ENCODE peak calls at places on chromosomes 6 and 20, in ten cellular contexts. I is adrenal gland, S is A549, R is GM12891, Z is GM12878, U is suprapubic skin, J is breast epithelium, M is GM12892, N is K562, A is heart left ventricle. V is an unnamed sample.

GRCh38 chr6:127481628-127482027 is 22.4 kb upstream of the KIAA0408 start:
- DNase-seq in A (no peak), S (peak), N (no peak), M (no peak), J (no peak), U (no peak), Z (no peak), I (peak), R (no peak), V (no peak)

GRCh38 chr20:57661201-57662027 is 41.2 kb upstream of the ZBP1 start:
- DNase-seq in R (peak), A (peak), S (no peak), J (peak), I (peak), N (no peak), Z (no peak), M (peak), U (peak), V (no peak)

GRCh38 chr20:54172856-54173652 is 732 bp downstream of the CYP24A1 start:
- DNase-seq in N (no peak), J (no peak), R (no peak), Z (no peak), A (no peak), U (no peak), S (no peak), M (no peak), I (no peak), V (no peak)

GRCh38 chr6:71289039-71289801 is 609 bp downstream of the OGFRL1 start:
- DNase-seq in J (no peak), S (peak), N (no peak), Z (no peak), R (no peak), M (peak), I (peak), A (peak), U (peak), V (no peak)

GRCh38 chr20:38001173-38001875 is 31.9 kb downstream of the TTI1 start:
- DNase-seq in U (no peak), R (no peak), A (no peak), S (no peak), J (no peak), I (no peak), Z (no peak), N (no peak), M (no peak), V (peak)

GRCh38 chr20:18252597-18253451 is 35.5 kb upstream of the ZNF133 start:
- DNase-seq in S (peak), N (no peak), U (no peak), I (no peak), J (peak), Z (no peak), M (no peak), A (no peak), R (no peak), V (peak)

GRCh38 chr20:44720994-44721784 is 6.0 kb downstream of the CCN5 start:
- DNase-seq in I (no peak), M (no peak), J (peak), N (no peak), A (no peak), U (no peak), S (peak), Z (no peak), R (no peak), V (no peak)

GRCh38 chr6:161362266-161362665 is 88.4 kb upstream of the AGPAT4 start:
- DNase-seq in N (no peak), M (no peak), U (no peak), J (no peak), R (no peak), I (no peak), Z (no peak), A (no peak), S (no peak), V (no peak)

GRCh38 chr6:147099974-147100373 is 104.2 kb upstream of the STXBP5 start:
- DNase-seq in R (no peak), U (no peak), M (no peak), S (no peak), Z (no peak), I (no peak), N (no peak), A (no peak), J (no peak), V (peak)

GRCh38 chr6:14021449-14021848 is 96.1 kb upstream of the CD83 start:
- DNase-seq in R (no peak), I (no peak), M (no peak), A (no peak), U (no peak), S (no peak), J (no peak), Z (no peak), N (no peak), V (no peak)

GRCh38 chr6:1817033-1817761 is 207.5 kb downstream of the FOXC1 start:
- DNase-seq in S (no peak), Z (no peak), N (no peak), U (no peak), J (no peak), A (no peak), R (no peak), M (no peak), I (no peak), V (no peak)

GRCh38 chr6:52305385-52305784 is 20.8 kb upstream of the MCM3 start:
- DNase-seq in A (no peak), M (no peak), Z (no peak), R (no peak), S (no peak), J (no peak), I (no peak), U (no peak), N (no peak), V (no peak)

GRCh38 chr6:39599996-39600395 is 125.2 kb downstream of the KIF6 start:
- DNase-seq in Z (no peak), S (no peak), A (no peak), U (no peak), J (no peak), R (no peak), M (no peak), N (no peak), I (no peak), V (no peak)

GRCh38 chr6:30955367-30956042 is 14.7 kb downstream of the MUCL3 start:
- DNase-seq in Z (peak), N (peak), A (peak), J (no peak), S (no peak), I (peak), R (peak), U (peak), M (peak), V (no peak)

GRCh38 chr20:50873518-50873959 is 57.7 kb downstream of the ADNP start:
- DNase-seq in U (no peak), M (no peak), N (no peak), I (no peak), S (no peak), J (no peak), A (no peak), Z (no peak), R (no peak), V (no peak)

GRCh38 chr6:168988801-168989200 is 264.8 kb downstream of the THBS2 start:
- DNase-seq in M (no peak), J (no peak), Z (no peak), N (no peak), A (no peak), U (peak), R (no peak), I (no peak), S (no peak), V (no peak)

GRCh38 chr6:25601797-25602679 is 50.0 kb upstream of the SCGN start:
- DNase-seq in J (no peak), R (no peak), Z (no peak), S (peak), U (no peak), M (no peak), I (no peak), N (peak), A (no peak), V (peak)

GRCh38 chr20:38208088-38208487 is 43.0 kb upstream of the TGM2 start:
- DNase-seq in U (peak), I (no peak), S (no peak), J (no peak), R (no peak), A (no peak), Z (no peak), N (no peak), M (no peak), V (no peak)

GRCh38 chr20:13449868-13450441 is 188.8 kb downstream of the TASP1 start:
- DNase-seq in R (no peak), J (no peak), A (no peak), N (no peak), U (no peak), S (no peak), I (no peak), M (no peak), Z (no peak), V (no peak)

GRCh38 chr6:97177905-97178304 is 105.1 kb downstream of the MMS22L start:
- DNase-seq in A (no peak), U (no peak), I (no peak), M (no peak), Z (no peak), R (no peak), J (no peak), N (no peak), S (no peak), V (no peak)

GRCh38 chr20:42635699-42636411 is 553.9 kb downstream of the PTPRT start:
- DNase-seq in A (no peak), I (no peak), M (no peak), U (no peak), Z (no peak), S (no peak), N (no peak), J (no peak), R (no peak), V (no peak)

GRCh38 chr20:38755324-38755910 is 7.2 kb downstream of the ACTR5 start:
- DNase-seq in N (no peak), M (no peak), S (no peak), I (no peak), U (no peak), R (no peak), A (no peak), J (no peak), Z (no peak), V (no peak)

GRCh38 chr6:52568320-52568719 is 8.5 kb downstream of the TRAM2 start:
- DNase-seq in R (no peak), N (no peak), M (no peak), Z (no peak), J (no peak), I (no peak), S (no peak), A (peak), U (no peak), V (no peak)

GRCh38 chr6:124962617-124963415 is 579 bp downstream of the RNF217 start:
- DNase-seq in N (peak), A (peak), J (peak), S (peak), M (no peak), Z (no peak), I (peak), U (peak), R (peak), V (peak)

GRCh38 chr20:14383326-14383725 is 45.9 kb upstream of the FLRT3 start:
- DNase-seq in J (no peak), S (no peak), A (no peak), Z (no peak), U (no peak), I (no peak), R (no peak), M (no peak), N (no peak), V (no peak)

GRCh38 chr20:60389882-60390281 is 431.7 kb downstream of the CDH26 start:
- DNase-seq in M (no peak), J (no peak), N (no peak), S (no peak), R (no peak), Z (no peak), U (no peak), A (no peak), I (no peak), V (no peak)

GRCh38 chr20:4913147-4913546 is 88.2 kb downstream of the SLC23A2 start:
- DNase-seq in A (no peak), Z (no peak), M (no peak), R (no peak), S (no peak), U (no peak), J (no peak), I (no peak), N (no peak), V (no peak)

DNA sequence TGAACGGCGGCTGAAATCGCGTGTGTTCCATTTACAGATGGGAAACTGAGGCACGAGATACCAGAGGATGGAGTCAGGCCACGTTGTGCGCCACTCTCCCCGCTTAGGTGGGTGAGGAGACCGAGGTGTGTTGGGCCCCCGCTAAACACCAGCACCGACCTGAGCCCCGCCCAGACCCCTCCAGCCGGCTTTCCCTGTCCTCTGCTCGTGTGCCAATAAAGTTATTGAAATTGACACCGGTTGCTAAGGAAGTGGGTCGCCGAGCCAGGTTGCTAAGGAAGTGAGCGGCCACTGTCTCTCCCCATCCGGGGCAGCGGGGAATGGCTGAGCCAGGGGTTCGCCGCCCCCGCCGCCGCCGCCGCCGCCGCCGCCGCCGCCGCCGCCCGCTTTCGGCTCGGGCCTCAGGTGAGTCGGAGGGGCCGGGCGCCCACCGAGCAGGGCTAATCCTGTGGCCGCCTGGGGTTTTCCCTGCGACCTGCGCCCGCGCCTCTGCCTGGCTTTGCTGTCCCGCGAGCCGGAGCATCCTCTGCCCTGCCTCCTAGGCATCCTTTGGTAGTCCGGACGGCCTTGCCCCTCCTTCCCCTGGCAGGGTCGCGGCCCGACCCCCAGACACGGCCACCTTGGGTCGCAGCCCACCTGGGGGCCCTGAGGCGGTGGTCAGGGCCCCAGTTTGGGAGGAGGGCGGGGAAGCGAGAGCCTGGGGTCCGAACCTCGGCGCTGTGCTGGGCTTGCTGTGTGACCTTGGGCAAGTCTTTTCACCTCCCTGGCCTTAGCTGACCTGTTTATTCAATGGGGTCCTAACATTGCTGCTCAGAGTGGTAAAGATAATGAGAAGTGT is at the start of gene KIF3B:
- DNase-seq in Z (peak), S (peak), M (peak), A (peak), U (peak), I (peak), R (peak), J (peak), N (peak), V (peak)
- TF ChIP-seq POLR2A in Z (peak), S (peak), M (no peak), A (peak), U (no peak), I (peak), R (no peak), J (no peak), N (no peak), V (peak)

DNA sequence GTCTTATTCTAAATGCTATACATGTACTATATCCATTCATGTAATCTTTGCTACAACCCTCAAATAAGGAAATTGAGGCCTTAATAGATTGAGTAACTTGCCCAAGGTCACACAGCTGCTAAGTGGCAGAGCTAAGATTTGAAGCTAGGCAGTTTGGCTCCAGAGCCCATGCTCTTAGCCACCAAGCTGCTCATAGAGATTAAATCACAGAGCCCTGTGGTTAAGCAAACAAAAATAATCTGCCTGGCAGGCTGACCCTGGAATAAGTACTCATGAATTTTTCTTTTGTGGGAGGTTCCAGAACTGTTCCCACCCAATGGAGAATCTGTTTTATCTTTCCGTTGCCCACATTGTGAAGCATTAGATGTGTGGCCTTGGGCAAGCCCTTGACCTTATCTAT is 7.4 kb downstream of the AAR2 start:
- DNase-seq in U (no peak), Z (no peak), N (no peak), M (no peak), A (no peak), S (no peak), I (no peak), R (no peak), J (no peak), V (no peak)
- TF ChIP-seq POLR2A in U (no peak), Z (no peak), N (no peak), M (no peak), A (no peak), S (no peak), I (no peak), R (no peak), J (no peak), V (no peak)

GRCh38 chr20:62065669-62066338 is at the start of gene TAF4:
- DNase-seq in S (peak), A (peak), Z (no peak), U (peak), N (peak), J (peak), R (peak), I (peak), M (peak), V (peak)
- TF ChIP-seq POLR2A in S (peak), A (peak), Z (peak), U (peak), N (peak), J (no peak), R (peak), I (peak), M (peak), V (peak)

GRCh38 chr6:122580731-122581130 is 29.5 kb upstream of the PKIB start:
- DNase-seq in R (no peak), M (no peak), A (no peak), J (no peak), N (no peak), S (no peak), I (no peak), U (no peak), Z (no peak), V (no peak)

GRCh38 chr6:122576888-122577287 is 33.3 kb upstream of the PKIB start:
- DNase-seq in M (no peak), S (no peak), J (no peak), R (no peak), N (no peak), Z (no peak), U (no peak), A (no peak), I (no peak), V (no peak)

DNA sequence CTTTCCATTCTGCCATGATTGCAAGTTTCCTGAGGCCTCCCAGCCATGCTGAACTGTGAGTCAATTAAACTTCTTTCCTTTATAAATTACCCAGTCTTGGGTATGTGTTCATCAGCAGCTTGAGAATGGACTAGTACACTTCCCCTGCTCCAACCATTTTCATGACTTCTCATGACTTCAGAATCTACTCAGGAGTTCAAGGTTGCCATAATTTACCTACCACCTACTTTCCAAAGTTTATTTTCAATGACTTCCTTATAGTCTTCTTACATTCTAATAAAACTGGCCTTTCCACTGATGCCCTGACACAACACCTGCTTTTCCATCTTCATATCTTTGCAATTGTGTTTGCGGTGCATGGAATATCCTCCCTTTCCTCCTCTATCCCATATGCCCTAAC is 31.2 kb upstream of the PKIB start:
- DNase-seq in Z (no peak), A (no peak), J (no peak), U (no peak), S (no peak), R (no peak), I (no peak), N (no peak), M (no peak), V (no peak)
- TF ChIP-seq POLR2A in Z (no peak), A (no peak), J (no peak), U (no peak), S (no peak), R (no peak), I (no peak), N (no peak), M (no peak), V (no peak)

GRCh38 chr6:54747955-54748354 is 98.6 kb upstream of the FAM83B start:
- DNase-seq in U (no peak), M (no peak), R (no peak), Z (no peak), J (no peak), S (no peak), I (no peak), A (no peak), N (no peak), V (no peak)
- TF ChIP-seq POLR2A in U (no peak), M (no peak), R (no peak), Z (no peak), J (no peak), S (no peak), I (no peak), A (no peak), N (no peak), V (no peak)

GRCh38 chr6:7559196-7559595 is 17.7 kb downstream of the DSP start:
- DNase-seq in I (no peak), A (no peak), J (no peak), S (no peak), R (no peak), N (no peak), U (no peak), M (no peak), Z (no peak), V (no peak)

GRCh38 chr6:7557652-7558051 is 16.2 kb downstream of the DSP start:
- DNase-seq in A (no peak), Z (no peak), J (no peak), I (no peak), N (no peak), U (no peak), M (no peak), R (no peak), S (no peak), V (no peak)

GRCh38 chr6:7562769-7563168 is 21.3 kb downstream of the DSP start:
- DNase-seq in Z (no peak), M (no peak), R (no peak), A (no peak), U (no peak), N (no peak), J (no peak), I (no peak), S (no peak), V (no peak)

GRCh38 chr6:7559651-7560385 is 18.3 kb downstream of the DSP start:
- DNase-seq in N (no peak), Z (no peak), R (no peak), A (no peak), U (no peak), S (no peak), M (no peak), J (peak), I (no peak), V (no peak)

DNA sequence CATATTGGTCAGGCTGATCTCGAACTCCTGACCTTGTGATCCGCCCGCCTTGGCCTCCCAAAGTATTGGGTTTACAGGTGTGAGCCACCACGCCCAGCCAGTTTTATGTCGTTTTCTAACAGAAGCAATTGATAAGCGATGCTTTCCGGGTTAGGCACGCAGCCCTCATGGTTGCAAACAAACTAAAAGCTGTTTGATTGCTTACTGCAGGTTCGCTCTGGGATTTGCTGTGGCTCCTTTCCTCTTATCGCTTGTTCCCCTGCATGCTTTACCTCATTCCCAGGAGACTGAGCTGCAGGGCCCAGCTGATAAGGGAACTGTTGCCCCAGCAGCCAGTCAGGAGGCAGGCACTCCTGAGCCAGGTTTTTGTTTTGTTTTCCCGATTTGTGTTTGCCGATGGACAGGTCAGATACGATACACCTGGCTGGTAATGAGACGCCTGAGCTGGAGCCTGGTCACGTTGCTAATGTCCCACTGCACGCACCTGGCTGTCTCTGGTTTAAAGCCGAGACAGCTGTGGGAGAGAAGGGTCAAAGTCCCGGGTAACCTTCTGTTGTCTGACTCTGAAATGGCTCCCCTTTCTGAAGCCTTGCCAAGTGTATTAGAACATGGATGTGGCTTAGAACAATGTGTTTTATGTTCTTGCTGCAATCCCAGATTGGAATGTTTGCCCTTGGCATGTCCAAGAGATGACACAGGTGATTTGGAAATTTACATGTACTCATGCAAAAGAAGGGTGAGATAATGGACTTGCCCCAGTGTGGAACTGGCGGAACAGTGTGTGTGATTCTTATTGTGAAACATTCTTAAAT is 19.9 kb downstream of the DSP start:
- DNase-seq in M (no peak), U (no peak), A (peak), N (peak), R (no peak), Z (no peak), S (no peak), I (no peak), J (peak), V (no peak)
- TF ChIP-seq POLR2A in M (no peak), U (no peak), A (no peak), N (no peak), R (no peak), Z (no peak), S (no peak), I (no peak), J (no peak), V (no peak)

V was measured in H54.